ENCODE peak calls at places on chromosomes 1 and 21, in seven cellular contexts. D is CD8-positive, alpha-beta memory T cell; K is H1; V is IMR-90; T is neural progenitor cell; J is cardiac muscle cell; M is NT2/D1. G is an unnamed sample. For H3K9me3, H3K4me1 and H3K36me3, the result is how much of the 10 kb centered on the place peaks cover.

GRCh38 chr1:167412920-167413319 is 105.4 kb downstream of the CD247 start:
- DNase-seq in D (no peak), M (no peak), V (no peak), K (no peak), T (no peak), J (no peak), G (no peak)

GRCh38 chr1:183932412-183932811 is 105.1 kb downstream of the COLGALT2 start:
- DNase-seq in K (no peak), M (no peak), J (no peak), T (no peak), V (peak), D (no peak), G (peak)

GRCh38 chr1:114238066-114238465 is 84.4 kb upstream of the SYT6 start:
- DNase-seq in M (no peak), J (no peak), K (no peak), T (no peak), V (no peak), D (no peak), G (no peak)

GRCh38 chr1:208219659-208220282 is 24.4 kb downstream of the PLXNA2 start:
- DNase-seq in D (no peak), V (peak), M (no peak), J (peak), K (no peak), T (no peak), G (peak)

GRCh38 chr1:37476460-37477197 is 2.2 kb downstream of the ZC3H12A start:
- DNase-seq in D (no peak), V (peak), T (no peak), J (no peak), K (no peak), M (no peak), G (peak)

GRCh38 chr21:42237577-42237976 is 18.6 kb downstream of the ABCG1 start:
- DNase-seq in M (no peak), T (no peak), J (no peak), D (peak), V (no peak), K (no peak), G (no peak)

GRCh38 chr21:41778974-41779600 is 12.2 kb upstream of the RIPK4 start:
- DNase-seq in T (peak), D (no peak), K (no peak), M (no peak), V (no peak), J (peak), G (no peak)

GRCh38 chr1:26351591-26352337 is 2.2 kb downstream of the CRYBG2 start:
- DNase-seq in D (no peak), M (no peak), K (no peak), J (no peak), V (peak), T (peak), G (no peak)

GRCh38 chr1:17229379-17229778 is 19.5 kb upstream of the PADI3 start:
- DNase-seq in V (no peak), M (no peak), D (no peak), K (no peak), J (no peak), T (no peak), G (no peak)

GRCh38 chr1:17230671-17231310 is 18.1 kb upstream of the PADI3 start:
- DNase-seq in J (no peak), M (no peak), K (no peak), T (no peak), V (no peak), D (no peak), G (no peak)

GRCh38 chr1:17227358-17227915 is 21.5 kb upstream of the PADI3 start:
- DNase-seq in T (no peak), M (no peak), V (no peak), J (no peak), D (no peak), K (no peak), G (no peak)

GRCh38 chr1:17228619-17229018 is 20.3 kb upstream of the PADI3 start:
- DNase-seq in J (no peak), T (no peak), M (no peak), V (no peak), D (no peak), K (no peak), G (no peak)

GRCh38 chr1:17230106-17230505 is 18.8 kb upstream of the PADI3 start:
- DNase-seq in K (no peak), V (no peak), J (no peak), T (no peak), M (no peak), D (no peak), G (no peak)
- H3K9me3 ChIP-seq in K (under half), V (under half), J (under half), T (under half), M (under half), D (under half), G (under half)

DNA sequence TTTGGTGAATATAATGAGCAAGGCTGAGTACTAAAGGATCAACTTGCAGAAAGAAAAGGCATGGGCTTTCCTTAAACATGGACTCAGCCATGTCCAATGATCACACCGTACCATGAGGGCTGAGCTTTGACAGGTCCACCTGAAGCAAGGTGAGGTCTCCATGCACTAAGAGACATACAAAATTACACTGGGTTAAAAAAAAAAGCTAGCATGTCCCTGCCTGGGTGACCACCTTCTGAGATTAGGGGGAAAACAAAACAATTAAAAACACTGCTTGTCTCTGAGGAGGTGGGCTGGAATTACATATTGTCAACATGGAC is 22.7 kb downstream of the DUSP10 start:
- DNase-seq in J (no peak), D (no peak), M (no peak), V (no peak), T (no peak), K (no peak), G (no peak)
- H3K4me1 ChIP-seq in J (under half), D (under half), M (under half), V (half or more), T (under half), K (under half), G (half or more)

GRCh38 chr1:54340876-54341275 is 65.3 kb downstream of the SSBP3 start:
- DNase-seq in J (no peak), V (no peak), K (no peak), M (no peak), T (peak), D (no peak), G (no peak)
- H3K36me3 ChIP-seq in J (under half), V (under half), K (under half), M (half or more), T (under half), D (under half), G (under half)

DNA sequence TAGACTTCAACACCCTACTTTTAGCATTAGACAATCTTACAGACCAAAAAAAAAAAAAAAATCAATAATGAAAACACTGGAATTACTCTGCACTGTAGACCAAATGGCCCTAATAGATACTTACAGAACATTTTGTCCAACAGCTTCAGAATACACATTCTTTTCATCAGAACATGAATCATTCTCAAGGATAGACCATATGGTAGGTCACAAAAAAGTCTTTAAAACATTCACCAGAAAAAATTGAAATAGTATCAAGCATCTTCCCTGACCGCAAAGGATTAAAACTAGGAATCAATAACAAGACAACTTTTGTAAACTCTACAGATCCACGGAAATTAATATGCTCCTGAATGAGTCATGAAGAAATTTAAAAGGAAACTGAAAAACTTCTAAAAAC is 22.5 kb downstream of the ZNF670 start:
- DNase-seq in K (no peak), D (no peak), J (no peak), M (no peak), V (no peak), T (no peak), G (peak)
- H3K9me3 ChIP-seq in K (under half), D (under half), J (under half), M (half or more), V (under half), T (half or more), G (under half)

DNA sequence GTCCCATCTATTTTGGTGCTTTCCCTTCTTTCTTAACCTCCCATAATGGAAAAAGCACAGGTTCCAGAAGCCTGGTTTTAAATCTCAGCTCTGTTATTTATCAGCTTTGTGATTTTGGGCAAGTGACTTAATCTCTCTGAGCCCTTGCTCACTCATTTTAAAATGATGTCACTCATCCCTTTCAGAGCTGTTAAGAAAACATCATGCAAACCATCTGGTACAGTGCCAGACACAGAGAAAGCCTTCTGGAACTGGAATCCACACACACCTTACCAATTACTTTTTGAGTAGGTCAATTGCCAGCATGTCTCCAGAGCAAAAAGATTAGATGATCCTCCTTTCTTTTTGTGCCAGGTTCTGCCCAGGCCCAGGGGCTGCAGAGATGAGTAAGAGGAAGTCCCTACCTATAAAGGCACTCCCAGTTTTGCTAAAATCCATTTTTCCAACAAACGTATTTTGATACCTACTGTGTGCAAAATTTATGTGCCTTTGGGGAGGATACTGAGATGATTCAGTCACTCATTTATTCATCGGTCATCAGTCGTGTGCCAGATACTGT is 61.3 kb downstream of the ROR1 start:
- DNase-seq in M (no peak), J (no peak), V (peak), K (no peak), D (no peak), T (no peak), G (no peak)
- H3K4me1 ChIP-seq in M (under half), J (under half), V (under half), K (under half), D (under half), T (under half), G (under half)

DNA sequence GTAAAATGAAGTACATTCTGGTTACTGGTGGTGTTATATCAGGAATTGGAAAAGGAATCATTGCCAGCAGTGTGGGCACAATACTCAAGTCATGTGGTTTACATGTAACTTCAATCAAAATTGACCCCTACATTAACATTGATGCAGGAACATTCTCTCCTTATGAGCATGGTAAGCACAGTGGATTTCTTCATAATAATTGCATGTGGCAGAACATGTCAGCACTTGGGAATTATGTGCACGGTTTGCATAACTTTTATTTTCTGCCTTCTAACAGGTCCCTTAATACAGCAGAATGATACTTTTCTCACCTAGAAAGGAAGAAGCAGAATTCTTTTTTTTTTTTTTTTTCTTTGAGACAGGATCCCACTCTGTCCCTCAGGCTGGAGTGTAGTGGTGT is 3.8 kb downstream of the CTPS1 start:
- DNase-seq in T (no peak), K (no peak), M (no peak), J (no peak), D (no peak), V (no peak), G (peak)
- H3K36me3 ChIP-seq in T (under half), K (half or more), M (half or more), J (under half), D (under half), V (under half), G (under half)

DNA sequence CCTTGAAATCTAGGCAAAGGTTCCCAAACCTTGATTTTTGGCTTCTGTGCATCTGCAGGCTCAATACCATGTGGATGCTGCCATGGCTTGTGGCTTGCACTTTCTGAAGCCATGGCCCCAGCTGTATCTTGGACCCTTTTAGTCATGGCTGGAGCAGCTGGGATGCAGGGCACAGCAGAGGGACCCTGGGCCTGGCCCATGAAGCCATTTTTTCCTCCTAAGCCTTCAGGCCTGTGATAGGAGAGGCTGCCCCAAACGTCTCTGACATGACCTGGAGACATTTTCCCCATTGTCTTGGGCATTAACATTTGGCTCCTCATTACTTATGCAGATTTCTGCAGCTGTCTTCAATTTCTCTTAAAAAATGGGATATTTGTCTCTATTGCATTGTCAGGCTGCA is 97.4 kb downstream of the NPHS2 start:
- DNase-seq in J (no peak), D (no peak), K (no peak), T (no peak), V (no peak), M (no peak), G (no peak)
- H3K9me3 ChIP-seq in J (under half), D (under half), K (under half), T (under half), V (under half), M (under half), G (under half)

GRCh38 chr1:201309420-201309819 is 26.1 kb downstream of the PKP1 start:
- DNase-seq in M (peak), J (peak), T (peak), V (peak), K (peak), D (no peak), G (peak)
- H3K4me1 ChIP-seq in M (under half), J (under half), T (under half), V (under half), K (under half), D (under half), G (under half)

GRCh38 chr1:7827134-7827955 is 25.5 kb downstream of the UTS2 start:
- DNase-seq in D (peak), M (peak), V (no peak), J (no peak), K (no peak), T (no peak), G (no peak)

GRCh38 chr1:7824701-7825100 is 28.2 kb downstream of the UTS2 start:
- DNase-seq in T (peak), M (no peak), D (no peak), V (no peak), J (no peak), K (no peak), G (no peak)

GRCh38 chr1:7831458-7831857 is 21.4 kb downstream of the UTS2 start:
- DNase-seq in K (no peak), D (no peak), V (no peak), M (no peak), T (no peak), J (no peak), G (no peak)

GRCh38 chr1:7826363-7826762 is 26.5 kb downstream of the UTS2 start:
- DNase-seq in D (no peak), T (no peak), V (no peak), M (no peak), K (no peak), J (no peak), G (no peak)
- H3K36me3 ChIP-seq in D (under half), T (under half), V (under half), M (under half), K (under half), J (under half), G (half or more)